ENCODE peak calls at places on chromosome 1, in eight cellular contexts. E, Y, O, T, R, J, Z and K are unnamed samples.

GRCh38 chr1:111857251-111857651 is 101.5 kb downstream of the DDX20 start:
- DNase-seq in E (no peak), Y (no peak), O (no peak), T (no peak), R (no peak), J (no peak), Z (no peak), K (no peak)

GRCh38 chr1:185376288-185376687 is 59.2 kb upstream of the IVNS1ABP start:
- DNase-seq in E (no peak), Y (no peak), O (no peak), T (no peak), R (no peak), J (no peak), Z (no peak), K (no peak)

GRCh38 chr1:234593771-234594504 is 16.0 kb downstream of the IRF2BP2 start:
- DNase-seq in E (no peak), Y (no peak), O (no peak), T (no peak), R (no peak), J (no peak), Z (no peak), K (no peak)

GRCh38 chr1:234599617-234600417 is 10.2 kb downstream of the IRF2BP2 start:
- DNase-seq in E (peak; percentile 95), Y (peak; percentile 81), O (peak; percentile 71), T (no peak), R (peak; percentile 88), J (peak; percentile 66), Z (peak; percentile 85), K (peak; percentile 85)

GRCh38 chr1:44791364-44791801 is 3.4 kb upstream of the BEST4 start:
- DNase-seq in E (no peak), Y (no peak), O (no peak), T (no peak), R (peak; percentile 60), J (no peak), Z (no peak), K (no peak)

GRCh38 chr1:86247553-86248279 is 91.1 kb upstream of the COL24A1 start:
- DNase-seq in E (no peak), Y (peak; percentile 7), O (no peak), T (no peak), R (no peak), J (no peak), Z (no peak), K (no peak)

GRCh38 chr1:244100691-244101453 is 49.8 kb downstream of the ZBTB18 start:
- DNase-seq in E (no peak), Y (no peak), O (no peak), T (no peak), R (no peak), J (no peak), Z (no peak), K (peak; percentile 3)

GRCh38 chr1:201565771-201566528 is 27.0 kb downstream of the NAV1 start:
- DNase-seq in E (no peak), Y (no peak), O (no peak), T (no peak), R (no peak), J (no peak), Z (no peak), K (no peak)

GRCh38 chr1:38014171-38014570 is 1.6 kb downstream of the UTP11 start:
- DNase-seq in E (no peak), Y (no peak), O (no peak), T (no peak), R (no peak), J (no peak), Z (no peak), K (no peak)

GRCh38 chr1:182293119-182293589 is 98.4 kb downstream of the GLUL start:
- DNase-seq in E (no peak), Y (no peak), O (no peak), T (no peak), R (no peak), J (no peak), Z (no peak), K (peak; percentile 47)

GRCh38 chr1:243496173-243496553 is 240.3 kb downstream of the SDCCAG8 start:
- DNase-seq in E (no peak), Y (no peak), O (no peak), T (no peak), R (peak; percentile 18), J (no peak), Z (no peak), K (no peak)

GRCh38 chr1:14889937-14890440 is 263.6 kb upstream of the TMEM51 start:
- DNase-seq in E (no peak), Y (no peak), O (no peak), T (no peak), R (no peak), J (no peak), Z (no peak), K (no peak)

GRCh38 chr1:207134550-207134949 is 30.5 kb downstream of the C4BPA start:
- DNase-seq in E (no peak), Y (no peak), O (no peak), T (no peak), R (no peak), J (no peak), Z (no peak), K (no peak)

GRCh38 chr1:93446837-93447451 is 974 bp upstream of the FNBP1L start:
- DNase-seq in E (peak; percentile 54), Y (no peak), O (no peak), T (no peak), R (peak; percentile 85), J (no peak), Z (no peak), K (peak; percentile 13)

GRCh38 chr1:20742671-20743070 is 10.2 kb upstream of the SH2D5 start:
- DNase-seq in E (no peak), Y (no peak), O (no peak), T (no peak), R (no peak), J (no peak), Z (no peak), K (peak; percentile 28)

GRCh38 chr1:181021811-181022434 is 747 bp downstream of the STX6 start:
- DNase-seq in E (peak; percentile 60), Y (peak; percentile 35), O (no peak), T (peak; percentile 28), R (peak; percentile 72), J (peak; percentile 38), Z (no peak), K (peak; percentile 66)

GRCh38 chr1:100358210-100358609 is 5.9 kb downstream of the CDC14A start:
- DNase-seq in E (no peak), Y (no peak), O (no peak), T (no peak), R (no peak), J (no peak), Z (no peak), K (peak; percentile 39)

GRCh38 chr1:18830596-18830995 is 28.9 kb downstream of the TAS1R2 start:
- DNase-seq in E (no peak), Y (no peak), O (no peak), T (no peak), R (no peak), J (no peak), Z (no peak), K (no peak)

GRCh38 chr1:186086583-186086982 is 288.5 kb downstream of the TPR start:
- DNase-seq in E (no peak), Y (no peak), O (no peak), T (no peak), R (no peak), J (no peak), Z (no peak), K (no peak)